ENCODE peak calls at places on chromosomes 2 and 18, in seven cellular contexts. B is SK-N-SH, V is AG04450, K is coronary artery, R is heart left ventricle, U is prostate gland, F is fibroblast of pulmonary artery. C is an unnamed sample.

GRCh38 chr2:45263147-45263546 is 253.9 kb upstream of the SIX2 start:
- DNase-seq in B (peak; percentile 81), V (no peak), K (peak; percentile 38), R (no peak), U (no peak), F (no peak), C (no peak)

GRCh38 chr2:54560146-54560881 is 104.2 kb downstream of the SPTBN1 start:
- DNase-seq in B (peak; percentile 57), V (no peak), K (peak; percentile 83), R (no peak), U (peak; percentile 15), F (peak; percentile 77), C (no peak)

GRCh38 chr2:235716875-235717496 is 223.1 kb downstream of the AGAP1 start:
- DNase-seq in B (peak; percentile 59), V (no peak), K (no peak), R (no peak), U (no peak), F (no peak), C (no peak)

GRCh38 chr2:239693761-239694415 is 293.1 kb upstream of the HDAC4 start:
- DNase-seq in B (no peak), V (no peak), K (peak; percentile 52), R (no peak), U (no peak), F (no peak), C (no peak)

GRCh38 chr18:12317664-12318333 is 9.8 kb downstream of the TUBB6 start:
- DNase-seq in B (no peak), V (no peak), K (peak; percentile 73), R (no peak), U (no peak), F (peak; percentile 74), C (no peak)

GRCh38 chr18:58860747-58861224 is 3.9 kb upstream of the ZNF532 start:
- DNase-seq in B (no peak), V (no peak), K (no peak), R (no peak), U (no peak), F (peak; percentile 72), C (no peak)

GRCh38 chr2:215059724-215060123 is 78.7 kb downstream of the ABCA12 start:
- DNase-seq in B (peak; percentile 4), V (no peak), K (no peak), R (no peak), U (no peak), F (peak; percentile 6), C (no peak)

GRCh38 chr2:5694016-5694690 is 2.0 kb downstream of the SOX11 start:
- DNase-seq in B (peak; percentile 65), V (no peak), K (no peak), R (no peak), U (no peak), F (no peak), C (no peak)

GRCh38 chr18:37304012-37304680 is 261.5 kb downstream of the CELF4 start:
- DNase-seq in B (peak; percentile 50), V (no peak), K (no peak), R (no peak), U (no peak), F (no peak), C (no peak)

GRCh38 chr2:19868705-19869550 is 32.9 kb downstream of the TTC32 start:
- DNase-seq in B (peak; percentile 52), V (no peak), K (no peak), R (peak; percentile 44), U (no peak), F (peak; percentile 37), C (no peak)
- H3K4me3 ChIP-seq in B (no peak overlapping the region), V (peak overlapping the region; percentile 53), K (peak overlapping the region; percentile 69), R (peak overlapping the region; percentile 50), U (peak overlapping the region; percentile 36), F (peak overlapping the region; percentile 59), C (peak overlapping the region; percentile 55)

DNA sequence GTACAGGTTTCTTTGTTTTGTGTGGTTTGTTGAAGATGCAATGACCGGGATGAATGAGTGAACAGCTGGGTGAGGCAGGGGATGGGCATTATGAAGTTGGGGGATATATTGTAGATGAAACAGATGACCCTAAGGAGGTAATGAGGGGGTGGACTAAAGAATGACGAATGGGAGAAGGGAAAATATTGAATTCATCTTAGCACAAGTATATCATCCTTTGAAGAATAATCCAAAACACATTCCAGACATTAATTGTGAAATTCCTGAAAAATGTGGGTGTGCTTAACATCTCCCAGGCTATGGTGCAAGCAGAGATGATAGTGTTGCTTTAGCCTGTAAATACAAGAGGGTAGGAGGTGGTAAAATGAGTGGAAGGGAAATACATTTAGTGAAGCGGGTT is 5.8 kb downstream of the CRIM1 start:
- DNase-seq in B (no peak), V (no peak), K (no peak), R (no peak), U (no peak), F (peak; percentile 73), C (no peak)
- TF ChIP-seq CTCF in B (no peak), V (no peak), K (no peak), R (no peak), U (no peak), F (no peak), C (no peak)

GRCh38 chr2:74573747-74574562 is 19.4 kb downstream of the DOK1 start:
- DNase-seq in B (no peak), V (peak; percentile 68), K (no peak), R (no peak), U (no peak), F (peak; percentile 66), C (no peak)
- H3K4me3 ChIP-seq in B (peak overlapping the region; percentile 36), V (peak overlapping the region; percentile 14), K (no peak overlapping the region), R (no peak overlapping the region), U (no peak overlapping the region), F (peak overlapping the region; percentile 6), C (no peak overlapping the region)

GRCh38 chr2:97723156-97724072 is 10.0 kb downstream of the ZAP70 start:
- DNase-seq in B (no peak), V (no peak), K (no peak), R (no peak), U (no peak), F (no peak), C (no peak)

GRCh38 chr2:97724501-97724900 is 11.1 kb downstream of the ZAP70 start:
- DNase-seq in B (no peak), V (no peak), K (no peak), R (no peak), U (no peak), F (no peak), C (no peak)

GRCh38 chr2:97724073-97724410 is 10.7 kb downstream of the ZAP70 start:
- DNase-seq in B (no peak), V (no peak), K (no peak), R (no peak), U (no peak), F (no peak), C (no peak)

GRCh38 chr2:97726311-97727064 is 13.1 kb downstream of the ZAP70 start:
- DNase-seq in B (no peak), V (no peak), K (no peak), R (peak; percentile 75), U (no peak), F (peak; percentile 22), C (no peak)

DNA sequence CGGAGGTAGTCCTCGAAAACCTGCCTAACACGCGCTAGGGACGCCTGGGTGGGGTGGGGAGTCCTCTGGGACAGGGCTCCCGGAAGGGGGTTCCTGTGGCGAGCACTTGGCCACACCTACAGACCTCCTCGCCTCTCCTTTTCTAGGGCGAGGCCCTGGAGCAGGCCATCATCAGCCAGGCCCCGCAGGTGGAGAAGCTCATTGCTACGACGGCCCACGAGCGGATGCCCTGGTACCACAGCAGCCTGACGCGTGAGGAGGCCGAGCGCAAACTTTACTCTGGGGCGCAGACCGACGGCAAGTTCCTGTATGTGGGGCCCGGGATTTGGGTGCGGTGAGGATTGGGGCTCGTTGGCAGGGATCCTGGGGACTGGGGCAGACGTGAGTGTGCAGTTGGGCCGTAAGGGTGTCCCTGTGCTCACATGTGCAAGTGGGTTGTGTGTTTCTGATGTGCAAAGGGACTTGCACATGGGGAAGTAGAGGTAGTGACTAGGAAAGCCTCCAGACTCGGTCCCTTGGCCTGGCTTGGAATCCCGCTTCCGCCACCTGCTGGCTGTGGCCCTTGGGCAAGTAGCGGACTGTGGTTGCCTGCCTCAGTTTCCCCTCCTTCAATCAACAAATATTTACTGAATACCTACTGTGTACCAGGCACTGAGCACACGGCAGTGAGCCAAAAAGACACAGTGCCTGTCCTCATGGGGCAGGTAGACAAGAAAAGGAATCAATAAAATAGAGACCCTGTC is 11.7 kb downstream of the ZAP70 start:
- DNase-seq in B (no peak), V (no peak), K (no peak), R (no peak), U (no peak), F (no peak), C (no peak)
- TF ChIP-seq CTCF in B (no peak), V (no peak), K (no peak), R (no peak), U (no peak), F (no peak), C (no peak)

GRCh38 chr18:76709659-76710645 is 112.4 kb upstream of the ZNF236 start:
- DNase-seq in B (peak; percentile 81), V (peak; percentile 41), K (peak; percentile 75), R (peak; percentile 41), U (peak; percentile 51), F (peak; percentile 79), C (no peak)
- H3K4me3 ChIP-seq in B (peak overlapping the region; percentile 14), V (no peak overlapping the region), K (no peak overlapping the region), R (no peak overlapping the region), U (no peak overlapping the region), F (no peak overlapping the region), C (peak overlapping the region; percentile 20)

DNA sequence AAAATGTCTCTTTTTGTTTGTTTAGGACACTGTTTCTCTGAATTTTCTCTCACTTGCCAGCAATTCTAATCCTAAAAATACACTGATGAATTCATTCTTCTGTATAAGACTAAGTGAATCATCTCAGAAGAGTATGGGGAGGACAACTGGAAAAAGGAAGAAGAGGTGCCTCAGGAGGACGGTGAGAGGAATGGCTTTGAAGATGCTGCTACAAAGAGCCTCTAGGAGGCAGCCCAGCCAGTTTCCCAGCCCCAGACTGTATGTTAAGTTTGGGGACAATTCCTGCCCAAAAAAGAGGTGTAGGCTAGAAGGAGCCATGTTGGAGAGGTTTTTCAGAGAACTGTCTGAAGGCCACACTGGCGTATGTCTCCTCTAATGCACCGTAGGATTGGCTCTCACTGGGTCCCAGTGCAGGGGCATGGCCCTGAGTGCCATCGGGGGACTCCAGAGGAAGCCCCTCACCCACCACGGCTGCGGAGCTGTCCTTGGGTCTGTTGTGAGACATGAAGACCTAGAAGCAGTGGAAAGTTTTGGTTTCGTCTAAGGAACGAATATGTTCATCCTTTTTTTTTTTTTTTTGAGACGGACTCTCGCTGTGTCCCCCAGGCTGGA is 3.1 kb upstream of the SDC1 start:
- DNase-seq in B (no peak), V (no peak), K (peak; percentile 45), R (no peak), U (no peak), F (no peak), C (no peak)
- TF ChIP-seq CTCF in B (no peak), V (no peak), K (no peak), R (no peak), U (no peak), F (no peak), C (no peak)

DNA sequence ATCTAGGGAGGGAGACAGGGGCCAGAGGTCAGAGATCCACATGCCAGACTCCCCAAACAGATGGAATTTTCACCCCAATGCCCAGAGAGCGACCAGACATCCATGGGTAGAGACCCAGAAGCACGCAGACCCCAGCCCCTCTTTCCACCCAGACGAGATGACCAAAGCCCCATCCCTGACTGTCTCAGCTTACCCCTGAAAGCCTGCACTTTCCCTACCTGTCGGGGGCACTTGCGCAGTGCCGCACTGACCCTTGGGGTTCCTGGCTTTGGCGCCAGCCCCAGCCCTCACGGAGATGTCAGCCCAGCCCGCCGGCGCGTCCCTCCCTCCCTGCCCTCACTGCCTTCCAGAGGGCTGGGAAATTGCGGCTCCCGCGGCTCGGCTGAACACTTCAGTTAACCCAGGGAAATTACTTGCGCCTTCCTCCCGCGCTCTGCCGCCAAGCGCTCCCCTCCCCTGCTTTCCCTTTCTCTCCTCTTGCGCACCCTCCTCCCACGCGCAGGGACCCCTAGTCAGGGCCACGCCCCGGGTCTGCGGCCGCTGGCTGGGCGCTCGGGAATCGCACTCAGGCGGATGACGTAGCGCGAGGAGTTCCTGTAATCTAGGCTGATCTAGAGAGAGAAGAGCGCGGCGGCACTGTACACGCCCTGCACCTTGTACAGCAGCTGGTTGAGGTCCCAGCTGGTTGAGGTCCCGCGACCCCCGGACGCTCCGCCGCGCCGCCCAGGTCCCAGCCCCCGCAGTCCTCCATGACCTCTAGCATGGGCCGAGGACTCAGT is 12.0 kb downstream of the ALPG start:
- DNase-seq in B (peak; percentile 63), V (no peak), K (no peak), R (no peak), U (no peak), F (peak; percentile 3), C (no peak)
- H3K4me3 ChIP-seq in B (peak overlapping the region; percentile 9), V (peak overlapping the region; percentile 17), K (peak overlapping the region; percentile 65), R (peak overlapping the region; percentile 26), U (peak overlapping the region; percentile 22), F (no peak overlapping the region), C (peak overlapping the region; percentile 20)

C was measured in epithelial cell of proximal tubule.